ENCODE peak calls at places on chromosomes 16 and 17, in nine cellular contexts. S is IMR-90, Q is Peyer's patch, Y is spleen, U is tibial nerve, E is transverse colon, H is adrenal gland, K is testis, T is right lobe of liver. J is an unnamed sample. For H3K27me3, the result is how much of the 10 kb centered on the place peaks cover.

GRCh38 chr17:6666077-6666521 is 14.5 kb downstream of the C17orf100 start:
- DNase-seq in S (peak), Q (peak), Y (peak), U (peak), E (peak), H (peak), K (peak), T (peak), J (peak)

GRCh38 chr17:66711936-66712335 is 123.0 kb upstream of the CACNG5 start:
- DNase-seq in S (no peak), Q (peak), Y (no peak), U (peak), E (peak), H (no peak), K (no peak), T (no peak), J (peak)

GRCh38 chr17:55324296-55324978 is 59.7 kb downstream of the HLF start:
- DNase-seq in S (no peak), Q (no peak), Y (no peak), U (no peak), E (no peak), H (no peak), K (no peak), T (no peak), J (no peak)

GRCh38 chr16:15928261-15929104 is 20.9 kb upstream of the ABCC1 start:
- DNase-seq in S (no peak), Q (no peak), Y (no peak), U (no peak), E (peak), H (no peak), K (no peak), T (no peak), J (no peak)

GRCh38 chr17:14744716-14745115 is 443.8 kb downstream of the HS3ST3B1 start:
- DNase-seq in S (peak), Q (no peak), Y (no peak), U (no peak), E (no peak), H (no peak), K (no peak), T (no peak), J (no peak)

GRCh38 chr16:57689772-57690558 is 4.6 kb upstream of the DRC7 start:
- DNase-seq in S (no peak), Q (no peak), Y (peak), U (no peak), E (no peak), H (no peak), K (no peak), T (peak), J (no peak)

GRCh38 chr17:7295230-7296180 is 1.1 kb upstream of the YBX2 start:
- DNase-seq in S (no peak), Q (no peak), Y (no peak), U (no peak), E (no peak), H (no peak), K (no peak), T (no peak), J (no peak)

GRCh38 chr17:10936931-10937330 is 99.0 kb upstream of the PIRT start:
- DNase-seq in S (no peak), Q (no peak), Y (no peak), U (no peak), E (no peak), H (no peak), K (no peak), T (no peak), J (no peak)

GRCh38 chr17:74244543-74244942 is 29.5 kb upstream of the DNAI2 start:
- DNase-seq in S (no peak), Q (no peak), Y (no peak), U (no peak), E (no peak), H (no peak), K (no peak), T (no peak), J (no peak)

GRCh38 chr17:61017317-61018001 is 339.8 kb downstream of the BCAS3 start:
- DNase-seq in S (no peak), Q (no peak), Y (no peak), U (no peak), E (no peak), H (no peak), K (no peak), T (no peak), J (no peak)

GRCh38 chr17:61018938-61019337 is 341.3 kb downstream of the BCAS3 start:
- DNase-seq in S (no peak), Q (no peak), Y (no peak), U (no peak), E (no peak), H (no peak), K (no peak), T (no peak), J (no peak)

GRCh38 chr17:61011269-61011668 is 333.6 kb downstream of the BCAS3 start:
- DNase-seq in S (no peak), Q (no peak), Y (no peak), U (no peak), E (no peak), H (no peak), K (no peak), T (no peak), J (no peak)

GRCh38 chr17:61015966-61016365 is 338.3 kb downstream of the BCAS3 start:
- DNase-seq in S (no peak), Q (no peak), Y (no peak), U (no peak), E (no peak), H (no peak), K (no peak), T (no peak), J (no peak)
- H3K27me3 ChIP-seq in S (under half), Q (under half), Y (under half), U (under half), E (under half), H (under half), K (under half), T (under half), J (under half)

GRCh38 chr17:16440814-16441629 is 25.7 kb downstream of the TRPV2 start:
- DNase-seq in S (no peak), Q (no peak), Y (no peak), U (no peak), E (no peak), H (no peak), K (no peak), T (no peak), J (no peak)
- TF ChIP-seq POLR2A in S (no peak), Q (no peak), Y (no peak), U (no peak), E (no peak), H (no peak), K (no peak), T (no peak), J (no peak)

GRCh38 chr17:38693700-38694329 is 11.3 kb upstream of the MLLT6 start:
- DNase-seq in S (peak), Q (no peak), Y (peak), U (peak), E (peak), H (peak), K (peak), T (peak), J (peak)

GRCh38 chr17:38702166-38702899 is 2.7 kb upstream of the MLLT6 start:
- DNase-seq in S (peak), Q (peak), Y (peak), U (peak), E (peak), H (peak), K (peak), T (peak), J (peak)

GRCh38 chr17:38702900-38703741 is 2.0 kb upstream of the MLLT6 start:
- DNase-seq in S (no peak), Q (peak), Y (peak), U (no peak), E (peak), H (no peak), K (peak), T (peak), J (peak)

GRCh38 chr17:38701504-38702165 is 3.4 kb upstream of the MLLT6 start:
- DNase-seq in S (peak), Q (no peak), Y (no peak), U (no peak), E (peak), H (peak), K (peak), T (no peak), J (peak)

GRCh38 chr17:38697061-38697820 is 7.8 kb upstream of the MLLT6 start:
- DNase-seq in S (no peak), Q (no peak), Y (no peak), U (no peak), E (no peak), H (no peak), K (no peak), T (no peak), J (no peak)
- H3K27me3 ChIP-seq in S (under half), Q (under half), Y (under half), U (under half), E (under half), H (under half), K (under half), T (under half), J (under half)

GRCh38 chr17:45149669-45150603 is 1.7 kb downstream of the HEXIM1 start:
- DNase-seq in S (peak), Q (peak), Y (peak), U (peak), E (peak), H (peak), K (peak), T (peak), J (peak)
- TF ChIP-seq POLR2A in S (no peak), Q (peak), Y (no peak), U (no peak), E (peak), H (no peak), K (no peak), T (no peak), J (no peak)

DNA sequence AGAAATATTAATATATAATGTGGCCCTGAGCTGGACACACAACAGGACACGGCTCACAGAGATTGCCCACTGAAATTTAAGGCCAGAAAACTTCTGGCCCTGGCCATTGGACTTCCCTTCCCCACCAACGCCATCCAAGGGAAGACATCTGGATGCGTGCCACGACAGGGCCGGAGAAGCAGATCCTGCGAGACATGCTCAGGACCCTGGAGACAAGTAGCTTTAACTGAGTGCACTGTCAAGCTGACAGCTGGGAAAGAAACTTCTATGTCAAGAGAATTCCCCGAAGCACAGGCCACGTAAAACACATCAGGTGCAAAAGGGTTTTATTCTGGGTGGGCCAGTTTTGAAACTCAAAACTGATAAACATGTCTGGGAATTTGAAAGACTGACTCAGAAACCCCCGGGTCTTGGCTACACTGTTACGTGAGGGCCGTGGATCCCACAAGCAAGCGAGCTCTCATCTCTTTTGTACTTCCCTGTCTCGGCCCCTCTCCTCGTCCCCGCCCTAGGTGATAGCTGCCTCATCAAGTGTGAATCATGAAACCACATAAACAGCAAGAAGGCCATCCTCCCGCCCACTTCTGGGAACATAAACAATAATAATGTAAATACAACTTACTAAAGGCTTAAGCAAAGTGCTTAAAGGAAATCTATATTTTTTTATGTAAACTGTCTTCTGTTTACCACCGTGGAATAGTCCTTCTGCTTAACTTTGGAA is 405.8 kb upstream of the MAF start:
- DNase-seq in S (peak), Q (no peak), Y (no peak), U (no peak), E (peak), H (no peak), K (no peak), T (no peak), J (no peak)
- H3K27me3 ChIP-seq in S (under half), Q (under half), Y (under half), U (under half), E (under half), H (under half), K (under half), T (under half), J (under half)

GRCh38 chr17:29389994-29390855 is at the start of gene TAOK1:
- DNase-seq in S (peak), Q (peak), Y (peak), U (peak), E (peak), H (peak), K (peak), T (peak), J (peak)
- TF ChIP-seq POLR2A in S (peak), Q (peak), Y (peak), U (peak), E (peak), H (peak), K (peak), T (peak), J (peak)

DNA sequence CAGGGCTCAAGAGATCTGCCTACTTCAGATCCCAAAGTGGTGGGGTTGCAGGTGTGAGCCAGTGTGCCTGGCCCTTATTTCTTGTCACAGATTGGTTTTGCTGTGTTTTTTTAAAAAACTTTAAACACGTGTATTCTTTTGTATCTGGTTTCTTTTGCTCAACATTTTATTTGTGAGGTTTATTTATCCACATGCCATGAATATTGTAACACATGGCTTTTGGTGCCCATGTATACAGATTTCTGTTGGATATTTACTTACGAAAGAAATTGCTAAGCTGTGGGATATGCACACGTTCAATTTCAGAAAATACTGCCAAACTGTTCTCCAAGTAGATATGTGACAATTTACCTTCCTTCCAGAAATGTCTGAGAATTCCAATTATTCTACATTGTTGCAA is 18.7 kb upstream of the IL34 start:
- DNase-seq in S (no peak), Q (no peak), Y (no peak), U (no peak), E (no peak), H (no peak), K (no peak), T (no peak), J (no peak)
- H3K27me3 ChIP-seq in S (under half), Q (under half), Y (under half), U (under half), E (under half), H (under half), K (under half), T (under half), J (under half)

GRCh38 chr16:67547423-67548264 is 14.7 kb upstream of the CTCF start:
- DNase-seq in S (no peak), Q (no peak), Y (peak), U (no peak), E (peak), H (no peak), K (no peak), T (no peak), J (peak)

GRCh38 chr16:67544844-67545664 is 16.4 kb downstream of the RIPOR1 start:
- DNase-seq in S (no peak), Q (no peak), Y (no peak), U (no peak), E (no peak), H (peak), K (no peak), T (no peak), J (no peak)

GRCh38 chr16:67546761-67547422 is 15.4 kb upstream of the CTCF start:
- DNase-seq in S (peak), Q (peak), Y (peak), U (peak), E (peak), H (peak), K (peak), T (peak), J (peak)

GRCh38 chr16:67545665-67546024 is 16.7 kb upstream of the CTCF start:
- DNase-seq in S (no peak), Q (no peak), Y (no peak), U (no peak), E (no peak), H (peak), K (no peak), T (no peak), J (no peak)

GRCh38 chr16:67546091-67546501 is 16.2 kb upstream of the CTCF start:
- DNase-seq in S (no peak), Q (no peak), Y (peak), U (no peak), E (no peak), H (peak), K (no peak), T (no peak), J (no peak)
- TF ChIP-seq POLR2A in S (no peak), Q (no peak), Y (no peak), U (no peak), E (no peak), H (no peak), K (no peak), T (no peak), J (no peak)

GRCh38 chr16:85008267-85008666 is 3.1 kb downstream of the ZDHHC7 start:
- DNase-seq in S (no peak), Q (no peak), Y (no peak), U (no peak), E (no peak), H (no peak), K (no peak), T (no peak), J (no peak)

GRCh38 chr16:85004587-85005205 is 6.6 kb downstream of the ZDHHC7 start:
- DNase-seq in S (peak), Q (no peak), Y (no peak), U (no peak), E (no peak), H (no peak), K (no peak), T (no peak), J (no peak)

GRCh38 chr16:85005278-85006069 is 5.9 kb downstream of the ZDHHC7 start:
- DNase-seq in S (peak), Q (no peak), Y (no peak), U (peak), E (no peak), H (no peak), K (peak), T (no peak), J (no peak)

GRCh38 chr16:85007815-85008214 is 3.5 kb downstream of the ZDHHC7 start:
- DNase-seq in S (no peak), Q (no peak), Y (no peak), U (no peak), E (no peak), H (no peak), K (no peak), T (no peak), J (no peak)

DNA sequence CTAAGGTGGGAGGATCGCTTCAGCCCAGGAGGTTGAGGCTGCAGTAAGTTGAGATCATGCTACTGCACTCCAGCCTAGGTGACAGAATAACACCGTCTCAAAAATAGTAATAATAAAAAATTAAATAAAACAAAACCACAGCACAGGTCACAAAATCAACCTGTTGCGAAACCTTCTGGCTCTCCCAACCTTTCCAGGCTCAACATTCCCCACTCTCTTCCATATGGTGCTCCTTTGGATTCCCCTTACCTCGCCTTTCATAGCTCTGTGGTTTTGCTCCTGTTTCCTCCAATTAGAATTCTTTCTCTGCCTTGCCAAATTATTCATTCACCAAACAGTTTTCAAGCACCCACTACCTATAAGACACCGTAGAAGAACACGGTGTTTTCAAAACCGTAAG is 4.7 kb downstream of the ZDHHC7 start:
- DNase-seq in S (peak), Q (no peak), Y (no peak), U (no peak), E (no peak), H (no peak), K (no peak), T (no peak), J (no peak)
- H3K27me3 ChIP-seq in S (under half), Q (under half), Y (under half), U (under half), E (under half), H (under half), K (under half), T (under half), J (under half)

GRCh38 chr17:17089206-17089550 is 46.9 kb downstream of the MPRIP start:
- DNase-seq in S (no peak), Q (peak), Y (no peak), U (no peak), E (no peak), H (no peak), K (no peak), T (no peak), J (no peak)

GRCh38 chr17:17087424-17088103 is 45.3 kb downstream of the MPRIP start:
- DNase-seq in S (no peak), Q (no peak), Y (peak), U (no peak), E (peak), H (peak), K (no peak), T (peak), J (no peak)

GRCh38 chr17:17089796-17090641 is 47.8 kb downstream of the MPRIP start:
- DNase-seq in S (no peak), Q (peak), Y (peak), U (no peak), E (peak), H (no peak), K (no peak), T (peak), J (no peak)

GRCh38 chr17:17088104-17088485 is 45.8 kb downstream of the MPRIP start:
- DNase-seq in S (no peak), Q (no peak), Y (peak), U (no peak), E (peak), H (peak), K (peak), T (peak), J (no peak)

GRCh38 chr17:17088511-17089205 is 46.4 kb downstream of the MPRIP start:
- DNase-seq in S (no peak), Q (no peak), Y (peak), U (no peak), E (peak), H (no peak), K (no peak), T (peak), J (no peak)
- TF ChIP-seq POLR2A in S (no peak), Q (no peak), Y (no peak), U (no peak), E (no peak), H (no peak), K (no peak), T (no peak), J (no peak)